ENCODE peak calls at places on chromosomes 6 and 20, in seven cellular contexts. W is neuronal stem cell, R is BJ, O is fibroblast of lung, Q is spleen, D is cardiac muscle cell, L is sciatic nerve. S is an unnamed sample.
A peak's percentile ranks its signal among the peaks of the same experiment; 100 is the strongest.

GRCh38 chr6:44739163-44739562 is 351.7 kb downstream of the CDC5L start:
- DNase-seq in L (no peak), Q (no peak), W (no peak), D (no peak), O (no peak), R (no peak), S (no peak)

GRCh38 chr6:15387118-15387517 is 141.2 kb downstream of the JARID2 start:
- DNase-seq in Q (no peak), W (no peak), R (no peak), O (no peak), D (no peak), L (no peak), S (no peak)

GRCh38 chr6:25173951-25174474 is 105.2 kb upstream of the CARMIL1 start:
- DNase-seq in D (no peak), L (no peak), O (peak; percentile 99), W (no peak), Q (no peak), R (peak; percentile 93), S (peak; percentile 88)

GRCh38 chr6:3175742-3176321 is 18.5 kb upstream of the TUBB2A start:
- DNase-seq in W (no peak), D (no peak), L (no peak), Q (no peak), R (no peak), O (no peak), S (no peak)

GRCh38 chr6:136012198-136012884 is 160.8 kb downstream of the PDE7B start:
- DNase-seq in W (no peak), Q (no peak), O (peak; percentile 83), L (no peak), D (peak; percentile 18), R (no peak), S (no peak)

GRCh38 chr20:24764825-24765224 is 184.2 kb upstream of the CST7 start:
- DNase-seq in L (no peak), O (no peak), D (no peak), R (no peak), Q (peak; percentile 61), W (no peak), S (no peak)

GRCh38 chr6:148175511-148176188 is 167.0 kb upstream of the SASH1 start:
- DNase-seq in D (no peak), L (no peak), Q (no peak), R (no peak), O (peak; percentile 31), W (no peak), S (no peak)

GRCh38 chr20:61968036-61968810 is 97.5 kb downstream of the TAF4 start:
- DNase-seq in L (no peak), Q (peak; percentile 36), O (no peak), R (no peak), W (no peak), D (no peak), S (no peak)

GRCh38 chr20:23856226-23856625 is 23.3 kb downstream of the CST5 start:
- DNase-seq in L (no peak), D (no peak), Q (no peak), O (no peak), R (no peak), W (no peak), S (no peak)

GRCh38 chr6:28683945-28684538 is 158.4 kb downstream of the GPX5 start:
- DNase-seq in Q (no peak), W (peak; percentile 35), D (peak; percentile 59), R (no peak), O (peak; percentile 58), L (no peak), S (peak; percentile 58)

GRCh38 chr6:6614096-6614964 is 25.8 kb downstream of the LY86 start:
- DNase-seq in O (no peak), R (no peak), L (no peak), W (no peak), D (no peak), Q (no peak), S (no peak)

GRCh38 chr20:48822879-48823385 is 4.9 kb downstream of the PREX1 start:
- DNase-seq in L (no peak), R (no peak), W (no peak), Q (peak; percentile 79), O (no peak), D (no peak), S (peak; percentile 67)

GRCh38 chr20:39897058-39897457 is 792.0 kb downstream of the MAFB start:
- DNase-seq in W (no peak), L (no peak), O (peak; percentile 90), D (no peak), R (peak; percentile 76), Q (no peak), S (no peak)

GRCh38 chr6:100657678-100658330 is 193.1 kb upstream of the SIM1 start:
- DNase-seq in L (no peak), Q (no peak), D (no peak), R (no peak), O (peak; percentile 37), W (no peak), S (peak; percentile 60)

GRCh38 chr20:63441777-63442493 is 30.5 kb downstream of the KCNQ2 start:
- DNase-seq in O (peak; percentile 8), W (no peak), D (peak; percentile 71), L (no peak), R (no peak), Q (no peak), S (peak; percentile 13)

GRCh38 chr6:36383608-36384007 is 3.9 kb downstream of the ETV7 start:
- DNase-seq in D (no peak), O (no peak), L (peak; percentile 48), W (no peak), R (no peak), Q (no peak), S (no peak)

GRCh38 chr20:39025883-39026282 is 63.7 kb downstream of the DHX35 start:
- DNase-seq in D (no peak), Q (no peak), R (no peak), W (no peak), O (no peak), L (no peak), S (no peak)

GRCh38 chr20:38291961-38292360 is 12.0 kb upstream of the BPI start:
- DNase-seq in R (no peak), O (no peak), L (no peak), W (no peak), D (no peak), Q (no peak), S (peak; percentile 71)

GRCh38 chr20:47141941-47142781 is 214.3 kb downstream of the ZMYND8 start:
- DNase-seq in O (no peak), D (no peak), Q (no peak), R (no peak), W (no peak), L (no peak), S (no peak)

GRCh38 chr20:25076201-25076600 is 5.7 kb downstream of the VSX1 start:
- DNase-seq in W (no peak), O (no peak), L (peak; percentile 38), R (no peak), D (no peak), Q (no peak), S (no peak)

S was measured in AML-193.